ENCODE peak calls at places on chromosomes 6 and 20, in five cellular contexts. B is CD8-positive, alpha-beta T cell; E is sigmoid colon; Y is HCT116; J is naive thymus-derived CD4-positive, alpha-beta T cell. R is an unnamed sample.

GRCh38 chr20:11777861-11778570 is 139.7 kb upstream of the BTBD3 start:
- DNase-seq in B (no peak), E (no peak), Y (no peak), J (no peak), R (no peak)

GRCh38 chr6:91864911-91865310 is 1278.0 kb upstream of the MAP3K7 start:
- DNase-seq in B (no peak), E (no peak), Y (no peak), J (no peak), R (no peak)

GRCh38 chr6:53464942-53465460 is 79.9 kb downstream of the GCLC start:
- DNase-seq in B (no peak), E (peak; percentile 72), Y (no peak), J (no peak), R (no peak)

GRCh38 chr6:170311696-170312095 is 5.1 kb downstream of the FAM120B start:
- DNase-seq in B (no peak), E (no peak), Y (no peak), J (no peak), R (no peak)

GRCh38 chr6:33194431-33194979 is 2.2 kb upstream of the COL11A2 start:
- DNase-seq in B (no peak), E (no peak), Y (no peak), J (no peak), R (no peak)

GRCh38 chr6:28720357-28721231 is 194.9 kb downstream of the GPX5 start:
- DNase-seq in B (no peak), E (no peak), Y (no peak), J (no peak), R (no peak)

GRCh38 chr20:52383995-52384621 is 192.5 kb upstream of the ZFP64 start:
- DNase-seq in B (no peak), E (no peak), Y (no peak), J (no peak), R (no peak)

GRCh38 chr6:139882234-139882633 is 507.8 kb upstream of the CITED2 start:
- DNase-seq in B (no peak), E (no peak), Y (no peak), J (no peak), R (no peak)

GRCh38 chr6:141548969-141549368 is 583.8 kb upstream of the GJE1 start:
- DNase-seq in B (no peak), E (no peak), Y (no peak), J (no peak), R (no peak)

GRCh38 chr20:34562643-34563042 is 4.1 kb downstream of the MAP1LC3A start:
- DNase-seq in B (no peak), E (no peak), Y (no peak), J (no peak), R (no peak)

GRCh38 chr20:11432407-11432806 is 485.3 kb upstream of the BTBD3 start:
- DNase-seq in B (no peak), E (no peak), Y (no peak), J (no peak), R (no peak)

GRCh38 chr6:1404066-1404712 is 14.8 kb downstream of the FOXF2 start:
- DNase-seq in B (no peak), E (peak; percentile 53), Y (no peak), J (no peak), R (no peak)

GRCh38 chr20:11331096-11331495 is 586.6 kb upstream of the BTBD3 start:
- DNase-seq in B (no peak), E (no peak), Y (no peak), J (no peak), R (no peak)

GRCh38 chr6:97524846-97525245 is 241.8 kb upstream of the MMS22L start:
- DNase-seq in B (no peak), E (no peak), Y (no peak), J (no peak), R (no peak)

GRCh38 chr6:89952696-89953095 is 58.4 kb downstream of the GJA10 start:
- DNase-seq in B (peak; percentile 74), E (no peak), Y (no peak), J (peak; percentile 88), R (no peak)

GRCh38 chr6:112939543-112939942 is 592.4 kb downstream of the RFPL4B start:
- DNase-seq in B (no peak), E (no peak), Y (no peak), J (no peak), R (no peak)

GRCh38 chr6:25312034-25312620 is 33.0 kb downstream of the CARMIL1 start:
- DNase-seq in B (no peak), E (no peak), Y (no peak), J (no peak), R (no peak)

GRCh38 chr6:82178084-82178758 is 69.3 kb downstream of the IBTK start:
- DNase-seq in B (no peak), E (no peak), Y (no peak), J (no peak), R (no peak)

GRCh38 chr6:1910621-1911407 is 301.1 kb downstream of the FOXC1 start:
- DNase-seq in B (no peak), E (no peak), Y (no peak), J (no peak), R (no peak)

GRCh38 chr6:87799651-87800050 is 97.6 kb upstream of the AKIRIN2 start:
- DNase-seq in B (no peak), E (no peak), Y (no peak), J (no peak), R (no peak)

GRCh38 chr6:155444120-155444917 is 11.3 kb downstream of the NOX3 start:
- DNase-seq in B (no peak), E (no peak), Y (peak; percentile 63), J (no peak), R (no peak)

GRCh38 chr6:113710110-113710509 is 147.0 kb upstream of the MARCKS start:
- DNase-seq in B (no peak), E (no peak), Y (no peak), J (no peak), R (no peak)

GRCh38 chr6:36853325-36853724 is 14.1 kb upstream of the CPNE5 start:
- DNase-seq in B (no peak), E (peak; percentile 83), Y (no peak), J (no peak), R (no peak)

GRCh38 chr20:63446174-63447024 is 26.1 kb downstream of the KCNQ2 start:
- DNase-seq in B (no peak), E (no peak), Y (no peak), J (no peak), R (no peak)

GRCh38 chr6:71512256-71512655 is 223.6 kb downstream of the OGFRL1 start:
- DNase-seq in B (no peak), E (no peak), Y (no peak), J (no peak), R (no peak)

GRCh38 chr6:24273471-24273870 is 84.4 kb downstream of the DCDC2 start:
- DNase-seq in B (no peak), E (no peak), Y (no peak), J (no peak), R (no peak)

GRCh38 chr6:52576392-52577021 is 353 bp downstream of the TRAM2 start:
- DNase-seq in B (peak; percentile 75), E (peak; percentile 86), Y (peak; percentile 65), J (peak; percentile 50), R (peak; percentile 27)

GRCh38 chr6:47106721-47107197 is 64.6 kb upstream of the ADGRF1 start:
- DNase-seq in B (no peak), E (no peak), Y (no peak), J (no peak), R (no peak)

GRCh38 chr6:4128748-4129147 is 6.6 kb downstream of the ECI2 start:
- DNase-seq in B (no peak), E (no peak), Y (no peak), J (no peak), R (no peak)
- H3K36me3 ChIP-seq in B (peaks cover 54% of the 10 kb centered on the region), E (peaks cover 33% of the 10 kb centered on the region), Y (peaks cover 14% of the 10 kb centered on the region), J (peaks cover 23% of the 10 kb centered on the region), R (peaks cover 93% of the 10 kb centered on the region)

DNA sequence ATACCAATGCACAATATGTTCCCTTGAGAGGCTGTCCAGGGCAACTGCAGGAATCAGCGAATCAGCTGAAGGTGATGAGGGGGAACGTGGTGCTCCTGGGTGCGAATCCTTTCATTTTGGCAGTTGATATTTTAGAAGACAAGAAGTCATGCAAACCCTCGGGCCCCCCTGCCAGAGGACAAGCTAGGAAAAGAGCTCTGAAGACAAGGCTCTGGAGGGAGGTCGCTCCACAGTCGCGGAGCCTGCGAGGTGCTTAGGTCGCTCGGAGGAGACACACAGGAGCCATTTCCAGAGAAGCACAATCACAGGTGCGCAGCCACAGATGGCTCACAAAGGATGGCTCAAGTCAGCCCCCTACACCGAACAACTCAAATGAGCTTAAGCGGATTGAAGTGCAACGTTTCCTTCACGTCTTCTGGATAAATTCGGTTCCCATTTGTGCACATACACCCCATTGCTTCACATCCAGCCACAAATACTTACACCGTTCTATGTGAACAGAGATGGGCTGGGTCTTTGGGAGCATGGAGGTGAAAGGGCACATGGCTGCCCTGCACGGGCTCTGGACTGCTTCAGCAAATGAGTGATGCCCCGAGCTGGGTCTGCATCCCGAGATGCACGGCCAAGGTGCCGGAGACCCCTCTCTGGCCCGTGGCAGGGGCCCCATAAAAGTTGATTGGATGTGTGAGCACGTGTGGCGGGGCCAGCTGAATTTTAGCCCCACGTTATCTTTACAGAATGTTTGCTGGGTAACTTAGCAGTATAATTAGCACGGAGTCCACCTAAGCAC is 286.3 kb downstream of the TAF4 start:
- DNase-seq in B (no peak), E (no peak), Y (no peak), J (no peak), R (no peak)
- H3K36me3 ChIP-seq in B (no peaks in the 10 kb centered on the region), E (no peaks in the 10 kb centered on the region), Y (no peaks in the 10 kb centered on the region), J (no peaks in the 10 kb centered on the region), R (no peaks in the 10 kb centered on the region)

GRCh38 chr6:18253635-18254034 is 10.7 kb downstream of the DEK start:
- DNase-seq in B (no peak), E (no peak), Y (no peak), J (no peak), R (no peak)
- H3K36me3 ChIP-seq in B (peaks cover 12% of the 10 kb centered on the region), E (peaks cover 10% of the 10 kb centered on the region), Y (peaks cover 59% of the 10 kb centered on the region), J (peaks cover 7% of the 10 kb centered on the region), R (peaks cover 95% of the 10 kb centered on the region)

GRCh38 chr20:51383891-51384510 is 158.5 kb downstream of the NFATC2 start:
- DNase-seq in B (no peak), E (peak; percentile 22), Y (no peak), J (no peak), R (no peak)
- H3K36me3 ChIP-seq in B (peaks cover 3% of the 10 kb centered on the region), E (no peaks in the 10 kb centered on the region), Y (no peaks in the 10 kb centered on the region), J (no peaks in the 10 kb centered on the region), R (no peaks in the 10 kb centered on the region)

DNA sequence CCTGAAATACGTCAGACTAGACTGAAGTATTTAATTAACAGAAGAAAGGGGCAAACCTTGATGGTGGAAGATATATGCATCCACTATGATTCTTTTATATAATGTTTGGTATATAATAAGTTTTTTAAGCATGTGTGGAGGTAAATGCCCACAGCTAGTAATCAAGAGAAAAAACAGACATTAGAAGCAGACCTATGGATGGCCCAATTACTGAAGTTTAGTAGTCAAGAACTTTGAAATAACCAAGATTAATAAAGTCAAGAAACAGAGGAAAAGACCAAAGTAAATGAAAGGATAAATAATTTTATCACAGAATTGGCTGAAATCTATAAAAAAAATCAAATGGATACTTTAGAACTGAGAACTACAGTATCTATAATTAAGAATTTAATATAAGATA is 15.3 kb downstream of the TTI1 start:
- DNase-seq in B (no peak), E (no peak), Y (no peak), J (no peak), R (no peak)
- H3K36me3 ChIP-seq in B (peaks cover 22% of the 10 kb centered on the region), E (peaks cover 11% of the 10 kb centered on the region), Y (peaks cover 6% of the 10 kb centered on the region), J (peaks cover 13% of the 10 kb centered on the region), R (peaks cover 7% of the 10 kb centered on the region)

DNA sequence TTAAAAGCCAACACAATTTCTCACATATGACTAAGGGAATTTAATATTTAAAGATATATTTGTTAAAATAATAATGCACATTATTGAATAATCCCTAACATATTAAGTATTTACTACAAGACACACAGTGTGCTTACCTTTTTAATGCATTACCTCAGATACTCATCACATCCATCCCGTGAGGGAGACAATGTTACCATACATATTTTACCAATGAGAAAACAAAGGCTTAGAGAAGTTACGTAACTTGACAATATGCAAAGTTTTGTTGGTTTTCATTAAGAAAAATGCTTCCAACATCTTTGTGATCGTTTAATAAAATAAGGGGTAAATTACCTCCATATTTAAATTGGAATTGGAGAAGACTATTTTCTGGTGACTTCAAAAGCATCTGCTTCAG is 4.3 kb downstream of the IFNGR1 start:
- DNase-seq in B (no peak), E (no peak), Y (no peak), J (no peak), R (no peak)
- H3K36me3 ChIP-seq in B (no peaks in the 10 kb centered on the region), E (no peaks in the 10 kb centered on the region), Y (no peaks in the 10 kb centered on the region), J (no peaks in the 10 kb centered on the region), R (no peaks in the 10 kb centered on the region)

R was measured in esophagus squamous epithelium.